ENCODE peak calls at places on chromosomes 3 and 15, in four cellular contexts. J is colonic mucosa, F is breast epithelium, D is left lung. G is an unnamed sample.

GRCh38 chr3:16693820-16694219 is 88.6 kb upstream of the DAZL start:
- DNase-seq in J (no peak), F (no peak), D (no peak), G (no peak)

GRCh38 chr3:32239638-32240550 is 1.4 kb downstream of the CMTM8 start:
- DNase-seq in J (peak), F (no peak), D (no peak), G (no peak)

GRCh38 chr3:121152573-121152972 is 244.6 kb downstream of the STXBP5L start:
- DNase-seq in J (no peak), F (no peak), D (no peak), G (no peak)

GRCh38 chr15:40493089-40493840 is 22.5 kb downstream of the CHST14 start:
- DNase-seq in J (no peak), F (no peak), D (no peak), G (no peak)

GRCh38 chr15:98085003-98085639 is 124.6 kb downstream of the ARRDC4 start:
- DNase-seq in J (peak), F (no peak), D (no peak), G (peak)

GRCh38 chr3:15206662-15207576 is 873 bp downstream of the CAPN7 start:
- DNase-seq in J (peak), F (peak), D (no peak), G (no peak)

GRCh38 chr15:78431955-78432354 is 6.1 kb upstream of the IREB2 start:
- DNase-seq in J (no peak), F (no peak), D (no peak), G (no peak)

GRCh38 chr15:48966595-48967301 is 3.0 kb upstream of the SHC4 start:
- DNase-seq in J (no peak), F (no peak), D (no peak), G (peak)

GRCh38 chr3:22685598-22685997 is 517.5 kb upstream of the UBE2E2 start:
- DNase-seq in J (no peak), F (no peak), D (no peak), G (no peak)

GRCh38 chr3:99808163-99808794 is 9.4 kb upstream of the CMSS1 start:
- DNase-seq in J (peak), F (no peak), D (no peak), G (peak)

GRCh38 chr3:126540946-126541627 is 17.1 kb downstream of the CHST13 start:
- DNase-seq in J (no peak), F (peak), D (peak), G (no peak)

GRCh38 chr3:159128628-159129027 is 326.8 kb downstream of the MFSD1 start:
- DNase-seq in J (no peak), F (no peak), D (no peak), G (no peak)

GRCh38 chr3:30657914-30658313 is 51.5 kb downstream of the TGFBR2 start:
- DNase-seq in J (no peak), F (no peak), D (no peak), G (no peak)

GRCh38 chr15:53759333-53759975 is at the start of gene WDR72:
- DNase-seq in J (peak), F (no peak), D (peak), G (no peak)

GRCh38 chr15:82680200-82681102 is 29.2 kb downstream of the AP3B2 start:
- DNase-seq in J (peak), F (peak), D (peak), G (no peak)

GRCh38 chr15:81419304-81419943 is 45.4 kb upstream of the TMC3 start:
- DNase-seq in J (no peak), F (no peak), D (no peak), G (no peak)

GRCh38 chr3:12299026-12299425 is 10.2 kb downstream of the PPARG start:
- DNase-seq in J (no peak), F (no peak), D (no peak), G (no peak)

GRCh38 chr15:29268706-29269484 is 727 bp downstream of the NSMCE3 start:
- DNase-seq in J (peak), F (no peak), D (no peak), G (no peak)

GRCh38 chr3:110526732-110527727 is 544.6 kb upstream of the NECTIN3 start:
- DNase-seq in J (no peak), F (no peak), D (no peak), G (peak)

GRCh38 chr3:162122405-162122804 is 625.8 kb downstream of the OTOL1 start:
- DNase-seq in J (no peak), F (no peak), D (no peak), G (no peak)

GRCh38 chr3:128424508-128425069 is 42.1 kb downstream of the DNAJB8 start:
- DNase-seq in J (no peak), F (no peak), D (peak), G (peak)

GRCh38 chr3:131550562-131551188 is 47.9 kb upstream of the MRPL3 start:
- DNase-seq in J (no peak), F (no peak), D (no peak), G (no peak)

GRCh38 chr15:71411538-71412482 is 296.5 kb downstream of the THSD4 start:
- DNase-seq in J (peak), F (no peak), D (no peak), G (no peak)

GRCh38 chr3:171459130-171459941 is 869 bp downstream of the TNIK start:
- DNase-seq in J (peak), F (no peak), D (peak), G (no peak)

GRCh38 chr15:57784081-57784488 is 77.6 kb downstream of the POLR2M start:
- DNase-seq in J (no peak), F (no peak), D (no peak), G (peak)

GRCh38 chr3:23657647-23658046 is 148.1 kb upstream of the UBE2E1 start:
- DNase-seq in J (no peak), F (no peak), D (no peak), G (no peak)

GRCh38 chr3:9713142-9713541 is 9.5 kb downstream of the CPNE9 start:
- DNase-seq in J (no peak), F (no peak), D (no peak), G (no peak)

GRCh38 chr15:75573001-75573400 is 6.1 kb downstream of the PTPN9 start:
- DNase-seq in J (no peak), F (no peak), D (no peak), G (no peak)

GRCh38 chr15:43514241-43515057 is 3.0 kb upstream of the MAP1A start:
- DNase-seq in J (peak), F (no peak), D (no peak), G (no peak)

GRCh38 chr3:86814918-86815655 is 175.9 kb downstream of the VGLL3 start:
- DNase-seq in J (no peak), F (no peak), D (no peak), G (no peak)

GRCh38 chr3:49389297-49389696 is 22.5 kb downstream of the RHOA start:
- DNase-seq in J (no peak), F (no peak), D (no peak), G (no peak)

GRCh38 chr15:29904731-29905417 is 82.6 kb upstream of the TJP1 start:
- DNase-seq in J (no peak), F (no peak), D (no peak), G (no peak)

GRCh38 chr15:41337631-41338522 is 5.2 kb downstream of the NUSAP1 start:
- DNase-seq in J (no peak), F (no peak), D (no peak), G (no peak)

DNA sequence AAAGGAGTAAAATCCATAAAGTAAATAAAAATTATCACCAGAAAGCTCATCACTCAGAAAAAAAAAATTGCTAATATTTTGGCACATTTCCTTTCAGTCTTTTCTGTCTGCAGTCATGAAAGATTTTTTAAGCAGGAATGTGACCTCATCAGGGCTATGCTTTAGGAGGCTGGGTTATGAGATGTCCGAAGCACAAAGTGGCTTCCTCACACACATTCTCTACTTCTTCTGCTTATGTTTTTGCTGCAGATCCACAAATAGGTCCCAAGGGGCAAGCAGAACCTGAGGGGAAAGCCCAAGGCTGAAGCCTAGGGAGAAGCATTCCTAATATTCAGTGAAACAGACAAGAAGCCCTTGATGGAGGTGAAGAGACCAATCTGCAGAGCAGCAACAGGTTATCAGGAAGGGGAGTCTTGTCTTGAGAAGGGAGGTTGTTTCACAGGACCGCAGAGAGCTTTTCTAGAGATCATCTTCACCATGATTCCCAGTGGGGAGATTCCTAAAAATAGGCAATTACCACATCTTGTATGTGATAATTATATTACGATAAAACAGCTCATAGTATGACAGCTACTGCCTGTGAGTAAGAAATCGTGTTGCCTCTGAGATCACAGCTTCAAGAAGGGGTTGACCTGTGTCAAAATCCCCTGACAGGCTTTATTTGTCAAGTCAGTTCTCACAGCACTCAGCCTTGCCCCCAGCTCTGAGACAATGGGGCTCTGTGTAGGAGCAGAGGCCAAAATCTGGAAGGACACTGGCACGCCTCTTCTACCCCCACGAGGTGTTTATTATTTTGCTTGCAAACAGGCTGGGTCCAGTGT is 60.5 kb downstream of the IGF2BP2 start:
- DNase-seq in J (no peak), F (no peak), D (no peak), G (no peak)
- H3K4me3 ChIP-seq in J (no peak), F (no peak), D (no peak), G (no peak)

GRCh38 chr15:85794598-85795319 is at the start of gene KLHL25:
- DNase-seq in J (peak), F (peak), D (peak), G (peak)
- TF ChIP-seq CTCF in J (no peak), F (no peak), D (no peak), G (no peak)

GRCh38 chr15:56327721-56328502 is 37.3 kb upstream of the TEX9 start:
- DNase-seq in J (no peak), F (peak), D (no peak), G (no peak)
- H3K4me3 ChIP-seq in J (no peak), F (no peak), D (no peak), G (no peak)

GRCh38 chr3:40382617-40382979 is 4.4 kb upstream of the ENTPD3 start:
- DNase-seq in J (no peak), F (no peak), D (no peak), G (no peak)
- TF ChIP-seq CTCF in J (no peak), F (no peak), D (no peak), G (no peak)

GRCh38 chr3:157280786-157281185 is 120.8 kb upstream of the CCNL1 start:
- DNase-seq in J (no peak), F (no peak), D (no peak), G (no peak)

GRCh38 chr3:157279237-157279636 is 119.3 kb upstream of the CCNL1 start:
- DNase-seq in J (no peak), F (no peak), D (no peak), G (no peak)

GRCh38 chr3:157275832-157276231 is 115.9 kb upstream of the CCNL1 start:
- DNase-seq in J (no peak), F (no peak), D (no peak), G (no peak)

GRCh38 chr3:157274644-157275137 is 114.7 kb upstream of the CCNL1 start:
- DNase-seq in J (no peak), F (no peak), D (no peak), G (no peak)

DNA sequence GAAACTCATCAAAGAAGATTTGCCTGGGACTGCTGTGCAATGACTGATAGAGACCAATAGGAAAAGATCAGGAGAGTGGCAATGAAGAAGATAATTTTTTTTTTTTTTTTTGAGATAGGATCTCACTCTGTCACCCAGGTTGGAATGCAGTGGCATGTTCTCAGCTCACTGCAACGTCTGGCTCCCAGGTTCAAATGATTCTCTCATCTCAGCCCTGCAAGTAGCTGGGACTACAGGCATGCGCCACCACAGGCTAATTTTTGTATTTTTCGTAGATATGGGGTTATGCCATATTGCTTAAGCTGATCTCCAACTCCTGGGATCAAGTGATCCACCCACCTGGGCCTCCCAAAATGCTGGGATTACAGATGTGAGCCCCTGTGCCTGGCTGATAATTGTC is 116.9 kb upstream of the CCNL1 start:
- DNase-seq in J (no peak), F (no peak), D (no peak), G (no peak)
- H3K4me3 ChIP-seq in J (no peak), F (no peak), D (no peak), G (no peak)

DNA sequence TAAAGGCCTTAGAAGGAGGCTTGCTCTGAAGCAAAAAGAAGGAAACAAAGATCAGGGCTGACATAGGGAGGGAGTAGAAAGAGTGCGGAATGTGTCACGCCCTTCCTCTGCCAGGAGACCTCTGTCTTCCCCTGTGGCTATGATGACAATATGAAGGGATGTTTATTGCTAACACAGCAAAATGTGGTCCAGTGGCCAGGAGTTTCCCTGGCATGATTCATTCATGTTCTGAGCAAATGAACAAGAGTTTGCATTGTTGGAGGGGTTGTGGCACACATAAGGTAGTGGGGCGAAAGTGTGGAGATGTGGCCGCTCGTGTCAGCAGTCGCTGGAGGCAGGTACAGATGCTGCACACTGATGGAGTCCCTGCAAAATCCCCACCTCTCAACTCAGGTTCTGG is 169.4 kb downstream of the SHQ1 start:
- DNase-seq in J (no peak), F (no peak), D (no peak), G (no peak)
- TF ChIP-seq CTCF in J (no peak), F (no peak), D (no peak), G (no peak)

GRCh38 chr15:90205050-90205848 is 4.1 kb downstream of the SEMA4B start:
- DNase-seq in J (no peak), F (no peak), D (peak), G (no peak)

GRCh38 chr15:90207252-90207651 is 6.1 kb downstream of the SEMA4B start:
- DNase-seq in J (no peak), F (no peak), D (no peak), G (no peak)

GRCh38 chr15:90203473-90203872 is 2.3 kb downstream of the SEMA4B start:
- DNase-seq in J (no peak), F (no peak), D (peak), G (no peak)

GRCh38 chr15:90203922-90204321 is 2.8 kb downstream of the SEMA4B start:
- DNase-seq in J (no peak), F (no peak), D (peak), G (no peak)

DNA sequence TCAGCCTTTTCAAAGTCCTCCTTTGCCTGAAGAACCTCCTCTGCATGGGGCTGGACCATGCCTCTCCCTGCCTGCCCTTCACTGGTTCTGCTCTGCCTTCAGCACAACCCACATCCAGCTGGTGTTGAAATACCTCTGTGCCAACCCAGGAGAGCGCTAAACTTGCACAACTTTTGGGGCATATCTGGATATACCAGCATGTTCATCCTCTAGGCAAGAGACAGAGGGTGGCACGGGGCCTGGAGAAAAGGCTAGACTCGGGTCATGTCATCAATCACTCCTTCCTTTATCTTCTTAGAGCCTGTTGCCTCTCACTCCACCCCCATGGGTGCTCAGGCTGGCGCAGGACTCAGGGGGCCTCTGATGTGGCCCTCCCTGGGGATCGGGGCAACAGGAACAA is 4.8 kb downstream of the SEMA4B start:
- DNase-seq in J (no peak), F (no peak), D (no peak), G (no peak)
- H3K4me3 ChIP-seq in J (no peak), F (no peak), D (no peak), G (no peak)

GRCh38 chr3:1527780-1528179 is 435.0 kb downstream of the CNTN6 start:
- DNase-seq in J (no peak), F (no peak), D (no peak), G (no peak)
- TF ChIP-seq CTCF in J (no peak), F (no peak), D (no peak), G (no peak)

G was measured in HFF-Myc.